ENCODE peak calls at places on chromosomes 16 and 17, in five cellular contexts. V, W, D, L and C are unnamed samples.

GRCh38 chr16:35795361-35796029 is 2336.1 kb downstream of the TP53TG3F start:
- DNase-seq in V (no peak), W (no peak), D (no peak), L (no peak), C (no peak)

GRCh38 chr16:77359065-77359502 is 75.8 kb downstream of the ADAMTS18 start:
- DNase-seq in V (peak; percentile 24), W (no peak), D (no peak), L (no peak), C (no peak)

GRCh38 chr17:78815696-78816095 is 24.9 kb downstream of the USP36 start:
- DNase-seq in V (no peak), W (no peak), D (no peak), L (no peak), C (no peak)

GRCh38 chr16:10076037-10076436 is 106.2 kb downstream of the GRIN2A start:
- DNase-seq in V (no peak), W (no peak), D (no peak), L (no peak), C (no peak)

GRCh38 chr17:42276359-42276608 is at the start of gene STAT5B:
- DNase-seq in V (peak; percentile 87), W (peak; percentile 79), D (peak; percentile 21), L (no peak), C (peak; percentile 76)

GRCh38 chr17:75652934-75653549 is 13.9 kb downstream of the RECQL5 start:
- DNase-seq in V (peak; percentile 54), W (no peak), D (no peak), L (no peak), C (peak; percentile 57)

GRCh38 chr17:18039535-18040286 is 503 bp downstream of the GID4 start:
- DNase-seq in V (peak; percentile 66), W (no peak), D (no peak), L (no peak), C (no peak)

GRCh38 chr16:77711775-77712174 is 10.5 kb upstream of the NUDT7 start:
- DNase-seq in V (peak; percentile 13), W (no peak), D (no peak), L (no peak), C (no peak)

GRCh38 chr17:7263071-7263800 is 958 bp upstream of the CLDN7 start:
- DNase-seq in V (no peak), W (no peak), D (no peak), L (no peak), C (no peak)

GRCh38 chr16:54284931-54285413 is 1.6 kb downstream of the IRX3 start:
- DNase-seq in V (peak; percentile 50), W (no peak), D (no peak), L (no peak), C (no peak)

GRCh38 chr16:84482001-84482891 is 22.2 kb downstream of the MEAK7 start:
- DNase-seq in V (no peak), W (no peak), D (no peak), L (no peak), C (peak; percentile 90)

GRCh38 chr17:32446949-32447348 is 2.6 kb downstream of the PSMD11 start:
- DNase-seq in V (no peak), W (no peak), D (no peak), L (no peak), C (no peak)

GRCh38 chr17:16872836-16873653 is 98.9 kb downstream of the TNFRSF13B start:
- DNase-seq in V (peak; percentile 55), W (peak; percentile 24), D (no peak), L (no peak), C (no peak)

GRCh38 chr17:66611397-66611796 is 223.5 kb upstream of the CACNG5 start:
- DNase-seq in V (no peak), W (no peak), D (no peak), L (no peak), C (no peak)

GRCh38 chr17:83183951-83184506 is 104.6 kb downstream of the METRNL start:
- DNase-seq in V (no peak), W (no peak), D (no peak), L (peak; percentile 7), C (no peak)

GRCh38 chr17:78929908-78930775 is 5.0 kb upstream of the TIMP2 start:
- DNase-seq in V (no peak), W (no peak), D (no peak), L (no peak), C (no peak)

GRCh38 chr17:15945493-15946209 is 721 bp downstream of the ADORA2B start:
- DNase-seq in V (peak; percentile 69), W (no peak), D (no peak), L (no peak), C (peak; percentile 31)

GRCh38 chr17:47902039-47902744 is 6.2 kb downstream of the SP2 start:
- DNase-seq in V (no peak), W (no peak), D (no peak), L (no peak), C (no peak)